ENCODE peak calls at places on chromosomes 1 and 21, in five cellular contexts. G is PC-3, Y is H1, S is neural progenitor cell, L is OCI-LY7. V is an unnamed sample.

GRCh38 chr1:24720152-24720551 is 25.1 kb upstream of the CLIC4 start:
- DNase-seq in G (peak; percentile 70), Y (no peak), S (no peak), L (no peak), V (peak; percentile 96)

GRCh38 chr1:48214820-48215219 is 7.7 kb upstream of the SLC5A9 start:
- DNase-seq in G (no peak), Y (no peak), S (no peak), L (no peak), V (no peak)

GRCh38 chr1:51297401-51298321 is 32.7 kb downstream of the TTC39A start:
- DNase-seq in G (no peak), Y (no peak), S (no peak), L (no peak), V (no peak)

GRCh38 chr1:222817529-222817928 is 2.7 kb downstream of the DISP1 start:
- DNase-seq in G (peak; percentile 100), Y (no peak), S (no peak), L (no peak), V (peak; percentile 76)

GRCh38 chr1:80153762-80154555 is 1147.4 kb upstream of the ADGRL4 start:
- DNase-seq in G (no peak), Y (peak; percentile 50), S (no peak), L (no peak), V (no peak)

GRCh38 chr1:220950576-220950975 is 71.3 kb downstream of the HLX start:
- DNase-seq in G (no peak), Y (no peak), S (no peak), L (no peak), V (no peak)

GRCh38 chr1:12159826-12160225 is 7.0 kb upstream of the TNFRSF1B start:
- DNase-seq in G (peak; percentile 59), Y (no peak), S (no peak), L (no peak), V (no peak)

GRCh38 chr1:2547210-2548067 is 8.7 kb upstream of the TNFRSF14 start:
- DNase-seq in G (peak; percentile 32), Y (no peak), S (peak; percentile 49), L (peak; percentile 73), V (no peak)

GRCh38 chr1:40868051-40868723 is 6.0 kb upstream of the CITED4 start:
- DNase-seq in G (peak; percentile 87), Y (no peak), S (no peak), L (no peak), V (peak; percentile 75)

GRCh38 chr1:194338241-194338948 is 1152.0 kb upstream of the B3GALT2 start:
- DNase-seq in G (peak; percentile 11), Y (no peak), S (no peak), L (no peak), V (no peak)

GRCh38 chr1:86527306-86527705 is 19.6 kb upstream of the CLCA4 start:
- DNase-seq in G (no peak), Y (no peak), S (no peak), L (no peak), V (peak; percentile 91)

GRCh38 chr1:175792126-175792525 is 48.7 kb upstream of the TNR start:
- DNase-seq in G (no peak), Y (no peak), S (no peak), L (no peak), V (no peak)

GRCh38 chr21:46114963-46115362 is 17.1 kb downstream of the COL6A2 start:
- DNase-seq in G (no peak), Y (no peak), S (no peak), L (no peak), V (no peak)

GRCh38 chr21:39311164-39311563 is 2.3 kb downstream of the BRWD1 start:
- DNase-seq in G (no peak), Y (no peak), S (no peak), L (no peak), V (no peak)
- H3K79me2 ChIP-seq in G (peaks cover 63% of the 10 kb centered on the region), Y (peaks cover 5% of the 10 kb centered on the region), S (peaks cover 86% of the 10 kb centered on the region), L (peaks cover 44% of the 10 kb centered on the region), V (peaks cover 29% of the 10 kb centered on the region)

GRCh38 chr1:208175508-208175895 is 68.7 kb downstream of the PLXNA2 start:
- DNase-seq in G (no peak), Y (no peak), S (no peak), L (no peak), V (no peak)
- H3K79me2 ChIP-seq in G (no peaks in the 10 kb centered on the region), Y (no peaks in the 10 kb centered on the region), S (no peaks in the 10 kb centered on the region), L (no peaks in the 10 kb centered on the region), V (peaks cover 98% of the 10 kb centered on the region)

GRCh38 chr1:91015358-91015780 is 6.5 kb downstream of the ZNF644 start:
- DNase-seq in G (peak; percentile 42), Y (no peak), S (no peak), L (no peak), V (no peak)

GRCh38 chr1:91012196-91012595 is 9.6 kb downstream of the ZNF644 start:
- DNase-seq in G (no peak), Y (no peak), S (no peak), L (no peak), V (no peak)

GRCh38 chr1:91013302-91013701 is 8.5 kb downstream of the ZNF644 start:
- DNase-seq in G (no peak), Y (no peak), S (no peak), L (no peak), V (no peak)

GRCh38 chr1:91015794-91016550 is 5.9 kb downstream of the ZNF644 start:
- DNase-seq in G (peak; percentile 97), Y (no peak), S (no peak), L (no peak), V (no peak)

GRCh38 chr1:91014475-91014874 is 7.4 kb downstream of the ZNF644 start:
- DNase-seq in G (peak; percentile 81), Y (no peak), S (no peak), L (no peak), V (no peak)
- H3K79me2 ChIP-seq in G (peaks cover 93% of the 10 kb centered on the region), Y (peaks cover 9% of the 10 kb centered on the region), S (peaks cover 100% of the 10 kb centered on the region), L (peaks cover 100% of the 10 kb centered on the region), V (peaks cover 91% of the 10 kb centered on the region)

GRCh38 chr1:19623523-19623922 is 20.6 kb upstream of the NBL1 start:
- DNase-seq in G (no peak), Y (no peak), S (no peak), L (no peak), V (no peak)

GRCh38 chr1:19619697-19620384 is 24.3 kb upstream of the NBL1 start:
- DNase-seq in G (no peak), Y (no peak), S (no peak), L (no peak), V (no peak)

GRCh38 chr1:19622204-19622603 is 21.9 kb upstream of the NBL1 start:
- DNase-seq in G (no peak), Y (no peak), S (no peak), L (no peak), V (no peak)

GRCh38 chr1:19620786-19621185 is 23.3 kb upstream of the NBL1 start:
- DNase-seq in G (no peak), Y (no peak), S (no peak), L (no peak), V (no peak)

GRCh38 chr1:19621274-19621950 is 22.7 kb upstream of the NBL1 start:
- DNase-seq in G (no peak), Y (no peak), S (no peak), L (no peak), V (no peak)
- H3K79me2 ChIP-seq in G (peaks cover 46% of the 10 kb centered on the region), Y (no peaks in the 10 kb centered on the region), S (peaks cover 20% of the 10 kb centered on the region), L (peaks cover 38% of the 10 kb centered on the region), V (peaks cover 26% of the 10 kb centered on the region)

GRCh38 chr1:18868354-18868753 is 8.9 kb upstream of the TAS1R2 start:
- DNase-seq in G (no peak), Y (no peak), S (no peak), L (no peak), V (no peak)

GRCh38 chr1:18861590-18861989 is 2.1 kb upstream of the TAS1R2 start:
- DNase-seq in G (no peak), Y (no peak), S (no peak), L (no peak), V (no peak)

GRCh38 chr1:18866314-18866713 is 6.9 kb upstream of the TAS1R2 start:
- DNase-seq in G (no peak), Y (no peak), S (no peak), L (no peak), V (no peak)

GRCh38 chr1:18866846-18867245 is 7.4 kb upstream of the TAS1R2 start:
- DNase-seq in G (no peak), Y (no peak), S (no peak), L (no peak), V (no peak)

GRCh38 chr1:18865176-18865575 is 5.7 kb upstream of the TAS1R2 start:
- DNase-seq in G (no peak), Y (no peak), S (no peak), L (no peak), V (no peak)
- H3K79me2 ChIP-seq in G (no peaks in the 10 kb centered on the region), Y (no peaks in the 10 kb centered on the region), S (no peaks in the 10 kb centered on the region), L (no peaks in the 10 kb centered on the region), V (no peaks in the 10 kb centered on the region)

GRCh38 chr21:39386194-39386593 is 37.3 kb upstream of the HMGN1 start:
- DNase-seq in G (no peak), Y (no peak), S (no peak), L (no peak), V (no peak)

GRCh38 chr21:39387461-39388037 is 38.7 kb upstream of the HMGN1 start:
- DNase-seq in G (peak; percentile 79), Y (peak; percentile 99), S (peak; percentile 97), L (peak; percentile 93), V (peak; percentile 88)

GRCh38 chr21:39385299-39386145 is 36.6 kb upstream of the HMGN1 start:
- DNase-seq in G (no peak), Y (no peak), S (no peak), L (no peak), V (peak; percentile 77)

GRCh38 chr21:39388038-39388810 is 39.3 kb upstream of the HMGN1 start:
- DNase-seq in G (peak; percentile 85), Y (peak; percentile 99), S (peak; percentile 90), L (peak; percentile 84), V (peak; percentile 70)

GRCh38 chr21:39386899-39387298 is 38.0 kb upstream of the HMGN1 start:
- DNase-seq in G (no peak), Y (no peak), S (no peak), L (no peak), V (no peak)
- H3K79me2 ChIP-seq in G (peaks cover 23% of the 10 kb centered on the region), Y (no peaks in the 10 kb centered on the region), S (peaks cover 39% of the 10 kb centered on the region), L (peaks cover 22% of the 10 kb centered on the region), V (peaks cover 36% of the 10 kb centered on the region)

DNA sequence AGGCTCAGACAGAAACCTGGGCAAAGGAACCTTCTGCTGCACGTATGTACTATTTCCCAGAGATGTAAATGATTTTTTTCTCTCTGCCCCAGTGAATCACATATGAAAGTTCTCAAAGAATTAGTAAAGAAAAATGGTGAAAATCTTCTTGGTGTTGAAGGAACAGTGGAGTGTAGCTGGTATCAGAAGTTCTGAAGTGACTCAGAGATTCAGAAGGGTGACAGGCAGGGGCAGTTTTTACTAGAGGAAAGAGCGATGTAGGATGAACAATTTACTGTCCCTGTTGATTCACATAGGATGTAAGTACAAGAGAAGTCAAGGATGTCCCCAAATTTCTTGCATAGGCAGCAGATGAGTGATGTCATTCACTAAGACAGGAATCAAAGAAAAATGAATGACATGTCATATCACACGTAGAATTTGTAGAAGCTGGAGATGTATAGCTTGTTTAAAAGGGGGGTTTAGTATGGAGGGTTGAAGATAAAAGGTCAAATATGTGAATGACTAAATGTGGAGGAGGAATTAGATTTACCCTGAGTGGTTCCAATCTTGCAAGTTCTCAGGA is 26.4 kb downstream of the WLS start:
- DNase-seq in G (no peak), Y (no peak), S (no peak), L (no peak), V (peak; percentile 24)
- H3K79me2 ChIP-seq in G (no peaks in the 10 kb centered on the region), Y (no peaks in the 10 kb centered on the region), S (peaks cover 99% of the 10 kb centered on the region), L (no peaks in the 10 kb centered on the region), V (peaks cover 74% of the 10 kb centered on the region)

V was measured in endothelial cell of umbilical vein.